ENCODE peak calls at places on chromosomes 12 and 14, in four cellular contexts. Q is colonic mucosa; I is left lung; E is CD8-positive, alpha-beta T cell. R is an unnamed sample. For H3K4me1, the result is how much of the 10 kb centered on the place peaks cover.

GRCh38 chr12:54980341-54980740 is 4.2 kb downstream of the TESPA1 start:
- DNase-seq in I (no peak), E (no peak), Q (no peak), R (no peak)

GRCh38 chr14:50739186-50739585 is 71.1 kb upstream of the SAV1 start:
- DNase-seq in I (no peak), E (no peak), Q (no peak), R (no peak)

GRCh38 chr12:7146906-7147305 is 16.7 kb downstream of the CLSTN3 start:
- DNase-seq in Q (no peak), E (no peak), I (no peak), R (no peak)

GRCh38 chr12:132451836-132452195 is 38.1 kb upstream of the FBRSL1 start:
- DNase-seq in Q (no peak), E (no peak), I (peak), R (no peak)

GRCh38 chr14:65485516-65485915 is 73.0 kb downstream of the FUT8 start:
- DNase-seq in Q (no peak), E (no peak), I (no peak), R (no peak)

GRCh38 chr12:110661337-110661972 is 27.5 kb downstream of the HVCN1 start:
- DNase-seq in I (no peak), Q (peak), E (peak), R (no peak)

GRCh38 chr14:79016828-79017505 is 846.8 kb downstream of the NRXN3 start:
- DNase-seq in Q (no peak), E (no peak), I (no peak), R (no peak)

GRCh38 chr14:28652782-28653181 is 113.8 kb upstream of the FOXG1 start:
- DNase-seq in I (no peak), E (no peak), Q (no peak), R (no peak)

GRCh38 chr12:103495783-103496456 is at the start of gene C12orf42:
- DNase-seq in E (no peak), I (peak), Q (peak), R (no peak)

GRCh38 chr14:25003537-25003936 is 46.4 kb downstream of the STXBP6 start:
- DNase-seq in I (no peak), Q (no peak), E (no peak), R (no peak)

GRCh38 chr12:77788231-77789168 is 42.2 kb upstream of the NAV3 start:
- DNase-seq in Q (no peak), I (no peak), E (no peak), R (no peak)

GRCh38 chr14:49972840-49973239 is 80.0 kb downstream of the ARF6 start:
- DNase-seq in I (no peak), Q (peak), E (no peak), R (no peak)

GRCh38 chr12:27014085-27014858 is at the start of gene TM7SF3:
- DNase-seq in I (peak), E (peak), Q (peak), R (peak)

GRCh38 chr12:3496964-3497363 is 6.0 kb downstream of the PRMT8 start:
- DNase-seq in Q (no peak), I (no peak), E (no peak), R (no peak)

GRCh38 chr12:563899-564298 is 99.3 kb downstream of the NINJ2 start:
- DNase-seq in Q (no peak), E (no peak), I (no peak), R (no peak)

GRCh38 chr14:105989746-105990302 is 463.4 kb downstream of the TMEM121 start:
- DNase-seq in Q (no peak), E (no peak), I (no peak), R (no peak)

GRCh38 chr12:3743803-3744202 is 9.1 kb downstream of the CRACR2A start:
- DNase-seq in Q (peak), I (no peak), E (no peak), R (no peak)

GRCh38 chr12:2183556-2184541 is 131.1 kb downstream of the CACNA1C start:
- DNase-seq in E (no peak), I (no peak), Q (no peak), R (no peak)

GRCh38 chr12:76755829-76756379 is 8.0 kb upstream of the ZDHHC17 start:
- DNase-seq in Q (no peak), I (no peak), E (no peak), R (no peak)

GRCh38 chr12:97474987-97475386 is 12.4 kb downstream of the RMST start:
- DNase-seq in Q (no peak), I (no peak), E (no peak), R (no peak)

GRCh38 chr12:93892431-93893210 is 215.4 kb downstream of the CRADD start:
- DNase-seq in Q (no peak), I (no peak), E (no peak), R (peak)

GRCh38 chr14:102654298-102654697 is 61.8 kb downstream of the RCOR1 start:
- DNase-seq in E (no peak), Q (no peak), I (no peak), R (no peak)

GRCh38 chr14:61891251-61891650 is 129.0 kb downstream of the SNAPC1 start:
- DNase-seq in E (no peak), I (no peak), Q (no peak), R (no peak)

GRCh38 chr12:124466200-124467128 is 100.9 kb downstream of the NCOR2 start:
- DNase-seq in Q (peak), I (peak), E (peak), R (no peak)

GRCh38 chr12:6373022-6373787 is 2.2 kb downstream of the SCNN1A start:
- DNase-seq in I (no peak), Q (peak), E (no peak), R (no peak)

GRCh38 chr12:6193853-6194815 is 6.1 kb upstream of the CD9 start:
- DNase-seq in E (no peak), Q (no peak), I (peak), R (no peak)

GRCh38 chr12:71768900-71769299 is 14.2 kb downstream of the RAB21 start:
- DNase-seq in I (no peak), Q (no peak), E (no peak), R (no peak)

GRCh38 chr14:77228056-77228455 is 43.0 kb downstream of the NGB start:
- DNase-seq in Q (no peak), E (no peak), I (no peak), R (no peak)

GRCh38 chr12:19643635-19644034 is 204.3 kb downstream of the AEBP2 start:
- DNase-seq in Q (no peak), I (no peak), E (no peak), R (no peak)

GRCh38 chr12:11347810-11348209 is 37.6 kb upstream of the PRB4 start:
- DNase-seq in E (no peak), I (no peak), Q (no peak), R (no peak)

GRCh38 chr14:63647696-63648410 is 6.2 kb upstream of the WDR89 start:
- DNase-seq in I (no peak), E (no peak), Q (no peak), R (no peak)

GRCh38 chr14:72401632-72402428 is 469.6 kb downstream of the RGS6 start:
- DNase-seq in E (no peak), I (no peak), Q (no peak), R (no peak)

GRCh38 chr12:47881826-47882427 is 22.9 kb downstream of the VDR start:
- DNase-seq in I (no peak), Q (no peak), E (no peak), R (peak)

GRCh38 chr12:14948672-14949071 is 10.3 kb upstream of the ERP27 start:
- DNase-seq in E (no peak), Q (peak), I (no peak), R (no peak)

GRCh38 chr12:104672096-104672445 is 215.3 kb downstream of the CHST11 start:
- DNase-seq in I (no peak), Q (no peak), E (no peak), R (no peak)
- H3K4me1 ChIP-seq in I (half or more), Q (under half), E (under half), R (half or more)

GRCh38 chr12:72925716-72926115 is 653.5 kb downstream of the TRHDE start:
- DNase-seq in E (no peak), I (no peak), Q (no peak), R (no peak)
- TF ChIP-seq CTCF in E (no peak), I (no peak), Q (no peak), R (no peak)

GRCh38 chr14:53152909-53153701 is at the start of gene DDHD1:
- DNase-seq in E (peak), I (peak), Q (peak), R (peak)
- H3K27ac ChIP-seq in E (peak), I (peak), Q (peak), R (peak)

DNA sequence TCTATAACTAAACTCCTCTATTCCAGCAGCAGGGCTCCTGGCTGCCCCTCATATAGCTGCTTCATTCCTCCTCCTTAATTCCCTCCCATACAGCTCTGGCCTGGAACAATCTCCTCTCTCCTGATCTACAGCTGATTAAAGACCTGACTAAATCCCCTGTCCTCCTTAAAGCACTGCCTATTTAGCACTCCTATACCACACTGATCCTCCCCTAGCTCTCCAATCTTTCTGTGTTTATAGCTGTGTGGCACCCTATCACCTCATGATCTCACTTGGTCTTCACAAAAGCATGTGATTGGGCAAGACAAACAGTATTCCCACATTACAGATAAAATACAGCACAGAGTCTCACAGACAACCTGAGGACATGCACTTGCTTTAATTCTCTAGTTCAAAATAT is 17.4 kb downstream of the FMNL3 start:
- DNase-seq in Q (no peak), E (no peak), I (no peak), R (no peak)
- H3K4me1 ChIP-seq in Q (under half), E (under half), I (under half), R (under half)

GRCh38 chr12:123388218-123388947 is 4.5 kb downstream of the KMT5A start:
- DNase-seq in E (peak), I (peak), Q (peak), R (peak)

GRCh38 chr12:123382684-123383083 is 1.2 kb upstream of the KMT5A start:
- DNase-seq in E (no peak), I (no peak), Q (no peak), R (no peak)

GRCh38 chr12:123387508-123388217 is 3.7 kb downstream of the KMT5A start:
- DNase-seq in E (no peak), Q (no peak), I (no peak), R (no peak)

GRCh38 chr12:123384318-123384993 is 524 bp downstream of the KMT5A start:
- DNase-seq in E (no peak), I (peak), Q (peak), R (no peak)

DNA sequence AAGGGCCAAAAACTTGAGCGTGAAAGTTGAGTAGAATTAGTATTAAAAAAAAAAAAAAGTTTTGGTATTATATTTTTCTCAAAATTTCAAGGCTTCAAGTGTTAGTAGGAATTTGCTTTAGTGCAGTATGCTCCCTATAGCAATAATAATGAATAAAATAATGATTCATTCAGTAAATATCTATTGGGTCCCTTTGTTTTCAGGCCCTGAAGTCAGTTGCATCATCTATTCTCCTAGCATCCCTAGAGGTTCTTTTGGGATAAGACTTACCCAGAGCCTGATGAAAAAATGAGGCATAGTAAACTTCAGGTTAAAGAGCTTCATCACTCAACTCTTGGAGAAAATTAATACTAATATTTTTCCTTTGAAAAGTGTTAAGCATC is 1.1 kb downstream of the KMT5A start:
- DNase-seq in E (no peak), I (no peak), Q (no peak), R (no peak)
- TF ChIP-seq CTCF in E (no peak), I (no peak), Q (no peak), R (no peak)

R was measured in right atrium auricular region.